ENCODE peak calls at places on chromosomes 12 and 14, in five cellular contexts. One of them, this sample, is unnamed.

GRCh38 chr14:70881549-70882174 is 25.6 kb upstream of the PCNX1 start:
- DNase-seq in ascending aorta: no peak
- DNase-seq in hepatocyte: no peak
- DNase-seq in activated B cell treated with CpG ODN at 0.5 μM for 24 hours: no peak
- DNase-seq in fibroblast of lung: no peak
- DNase-seq in this sample: no peak

GRCh38 chr12:131896080-131896810 is 1.8 kb downstream of the ULK1 start:
- DNase-seq in ascending aorta: peak; percentile 84
- DNase-seq in hepatocyte: peak; percentile 94
- DNase-seq in activated B cell treated with CpG ODN at 0.5 μM for 24 hours: peak; percentile 68
- DNase-seq in fibroblast of lung: peak; percentile 88
- DNase-seq in this sample: peak; percentile 66

GRCh38 chr14:70882771-70883492 is 24.3 kb upstream of the PCNX1 start:
- DNase-seq in ascending aorta: no peak
- DNase-seq in hepatocyte: no peak
- DNase-seq in activated B cell treated with CpG ODN at 0.5 μM for 24 hours: no peak
- DNase-seq in fibroblast of lung: peak; percentile 67
- DNase-seq in this sample: no peak

GRCh38 chr12:93361159-93361919 is 16.4 kb upstream of the NUDT4 start:
- DNase-seq in ascending aorta: peak; percentile 44
- DNase-seq in hepatocyte: no peak
- DNase-seq in activated B cell treated with CpG ODN at 0.5 μM for 24 hours: no peak
- DNase-seq in fibroblast of lung: peak; percentile 92
- DNase-seq in this sample: no peak

GRCh38 chr14:24367506-24368214 is at the start of gene NFATC4:
- DNase-seq in ascending aorta: peak; percentile 34
- DNase-seq in hepatocyte: peak; percentile 90
- DNase-seq in activated B cell treated with CpG ODN at 0.5 μM for 24 hours: no peak
- DNase-seq in fibroblast of lung: peak; percentile 92
- DNase-seq in this sample: peak; percentile 57

GRCh38 chr14:71659165-71659564 is 273.1 kb upstream of the RGS6 start:
- DNase-seq in ascending aorta: no peak
- DNase-seq in hepatocyte: no peak
- DNase-seq in activated B cell treated with CpG ODN at 0.5 μM for 24 hours: no peak
- DNase-seq in fibroblast of lung: peak; percentile 55
- DNase-seq in this sample: no peak

GRCh38 chr14:53855574-53855973 is 101.1 kb downstream of the BMP4 start:
- DNase-seq in ascending aorta: no peak
- DNase-seq in hepatocyte: no peak
- DNase-seq in activated B cell treated with CpG ODN at 0.5 μM for 24 hours: no peak
- DNase-seq in fibroblast of lung: no peak
- DNase-seq in this sample: no peak

GRCh38 chr14:102418169-102418852 is 55.6 kb downstream of the TECPR2 start:
- DNase-seq in ascending aorta: no peak
- DNase-seq in hepatocyte: no peak
- DNase-seq in activated B cell treated with CpG ODN at 0.5 μM for 24 hours: no peak
- DNase-seq in fibroblast of lung: no peak
- DNase-seq in this sample: no peak

GRCh38 chr12:118237053-118237665 is 101.2 kb downstream of the PEBP1 start:
- DNase-seq in ascending aorta: no peak
- DNase-seq in hepatocyte: no peak
- DNase-seq in activated B cell treated with CpG ODN at 0.5 μM for 24 hours: no peak
- DNase-seq in fibroblast of lung: no peak
- DNase-seq in this sample: no peak

GRCh38 chr12:76945867-76946266 is 67.0 kb upstream of the CSRP2 start:
- DNase-seq in ascending aorta: no peak
- DNase-seq in hepatocyte: no peak
- DNase-seq in activated B cell treated with CpG ODN at 0.5 μM for 24 hours: no peak
- DNase-seq in fibroblast of lung: peak; percentile 75
- DNase-seq in this sample: no peak

GRCh38 chr14:21846227-21846885 is 172.7 kb upstream of the OR4E1 start:
- DNase-seq in ascending aorta: no peak
- DNase-seq in hepatocyte: peak; percentile 28
- DNase-seq in activated B cell treated with CpG ODN at 0.5 μM for 24 hours: peak; percentile 18
- DNase-seq in fibroblast of lung: no peak
- DNase-seq in this sample: peak; percentile 49

GRCh38 chr14:39841088-39841487 is 408.9 kb upstream of the FBXO33 start:
- DNase-seq in ascending aorta: no peak
- DNase-seq in hepatocyte: no peak
- DNase-seq in activated B cell treated with CpG ODN at 0.5 μM for 24 hours: no peak
- DNase-seq in fibroblast of lung: peak; percentile 70
- DNase-seq in this sample: no peak

GRCh38 chr12:89343127-89343526 is 9.2 kb downstream of the DUSP6 start:
- DNase-seq in ascending aorta: no peak
- DNase-seq in hepatocyte: peak; percentile 16
- DNase-seq in activated B cell treated with CpG ODN at 0.5 μM for 24 hours: no peak
- DNase-seq in fibroblast of lung: peak; percentile 8
- DNase-seq in this sample: no peak

GRCh38 chr14:68627050-68627867 is 165.6 kb downstream of the ZFP36L1 start:
- DNase-seq in ascending aorta: no peak
- DNase-seq in hepatocyte: no peak
- DNase-seq in activated B cell treated with CpG ODN at 0.5 μM for 24 hours: no peak
- DNase-seq in fibroblast of lung: peak; percentile 62
- DNase-seq in this sample: no peak

GRCh38 chr12:11959117-11959823 is 111.5 kb upstream of the BCL2L14 start:
- DNase-seq in ascending aorta: no peak
- DNase-seq in hepatocyte: peak; percentile 15
- DNase-seq in activated B cell treated with CpG ODN at 0.5 μM for 24 hours: no peak
- DNase-seq in fibroblast of lung: peak; percentile 48
- DNase-seq in this sample: no peak

GRCh38 chr12:11954181-11954580 is 116.6 kb upstream of the BCL2L14 start:
- DNase-seq in ascending aorta: no peak
- DNase-seq in hepatocyte: no peak
- DNase-seq in activated B cell treated with CpG ODN at 0.5 μM for 24 hours: no peak
- DNase-seq in fibroblast of lung: no peak
- DNase-seq in this sample: no peak

GRCh38 chr12:11961686-11962085 is 109.1 kb upstream of the BCL2L14 start:
- DNase-seq in ascending aorta: no peak
- DNase-seq in hepatocyte: no peak
- DNase-seq in activated B cell treated with CpG ODN at 0.5 μM for 24 hours: no peak
- DNase-seq in fibroblast of lung: no peak
- DNase-seq in this sample: no peak

GRCh38 chr12:11962795-11963347 is 107.9 kb upstream of the BCL2L14 start:
- DNase-seq in ascending aorta: no peak
- DNase-seq in hepatocyte: no peak
- DNase-seq in activated B cell treated with CpG ODN at 0.5 μM for 24 hours: no peak
- DNase-seq in fibroblast of lung: no peak
- DNase-seq in this sample: no peak

DNA sequence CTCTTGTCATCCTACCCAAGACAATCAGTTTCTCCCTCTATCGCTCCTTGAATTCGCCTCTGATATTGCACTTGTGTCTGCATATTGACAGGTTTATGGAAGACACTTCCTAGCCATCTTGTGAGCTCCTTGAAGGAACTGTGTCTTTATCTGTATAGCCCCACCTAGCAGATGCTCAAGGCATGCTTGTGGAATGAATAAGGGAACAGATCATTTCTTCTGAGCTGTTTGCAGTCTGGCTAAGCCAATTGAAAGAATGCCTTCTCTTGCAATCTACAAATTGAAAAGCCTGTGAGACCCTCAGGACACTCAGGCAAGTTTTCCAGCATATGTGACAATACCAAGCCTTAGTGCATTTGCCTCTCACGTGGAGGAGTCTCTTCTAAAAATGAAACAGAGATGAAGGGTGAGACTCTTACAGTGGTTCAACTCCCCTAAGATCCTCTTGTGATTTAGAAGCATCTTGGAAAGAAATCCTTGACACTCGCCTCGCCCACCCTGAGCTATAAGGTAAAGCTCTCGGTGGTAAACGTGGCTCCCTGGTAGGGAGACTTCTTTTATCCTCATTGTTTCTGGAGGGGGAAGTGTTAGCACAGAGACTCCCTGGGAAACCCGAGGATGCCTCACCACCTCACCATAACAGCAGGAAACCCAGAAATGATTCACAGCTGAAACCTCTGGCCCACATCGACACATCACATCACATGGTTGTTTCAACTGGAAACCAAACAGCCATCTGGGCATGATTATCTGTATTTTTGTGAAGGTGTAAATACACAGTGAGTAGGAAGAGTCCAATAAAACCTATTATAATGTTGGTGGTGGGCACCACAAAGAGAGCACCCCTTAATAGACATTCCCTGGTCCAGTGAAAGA is 112.3 kb upstream of the BCL2L14 start:
- DNase-seq in ascending aorta: no peak
- DNase-seq in hepatocyte: peak; percentile 16
- DNase-seq in activated B cell treated with CpG ODN at 0.5 μM for 24 hours: no peak
- DNase-seq in fibroblast of lung: peak; percentile 96
- DNase-seq in this sample: no peak
- TF ChIP-seq CTCF in ascending aorta: no peak
- TF ChIP-seq CTCF in hepatocyte: no peak
- TF ChIP-seq CTCF in activated B cell treated with CpG ODN at 0.5 μM for 24 hours: no peak
- TF ChIP-seq CTCF in fibroblast of lung: no peak
- TF ChIP-seq CTCF in this sample: no peak

GRCh38 chr12:99918003-99918402 is 66.7 kb downstream of the ANKS1B start:
- DNase-seq in ascending aorta: no peak
- DNase-seq in hepatocyte: no peak
- DNase-seq in activated B cell treated with CpG ODN at 0.5 μM for 24 hours: no peak
- DNase-seq in fibroblast of lung: no peak
- DNase-seq in this sample: no peak

GRCh38 chr12:99915251-99916082 is 69.3 kb downstream of the ANKS1B start:
- DNase-seq in ascending aorta: no peak
- DNase-seq in hepatocyte: no peak
- DNase-seq in activated B cell treated with CpG ODN at 0.5 μM for 24 hours: no peak
- DNase-seq in fibroblast of lung: peak; percentile 76
- DNase-seq in this sample: no peak

GRCh38 chr12:99916555-99916954 is 68.2 kb downstream of the ANKS1B start:
- DNase-seq in ascending aorta: no peak
- DNase-seq in hepatocyte: no peak
- DNase-seq in activated B cell treated with CpG ODN at 0.5 μM for 24 hours: no peak
- DNase-seq in fibroblast of lung: peak; percentile 4
- DNase-seq in this sample: no peak

DNA sequence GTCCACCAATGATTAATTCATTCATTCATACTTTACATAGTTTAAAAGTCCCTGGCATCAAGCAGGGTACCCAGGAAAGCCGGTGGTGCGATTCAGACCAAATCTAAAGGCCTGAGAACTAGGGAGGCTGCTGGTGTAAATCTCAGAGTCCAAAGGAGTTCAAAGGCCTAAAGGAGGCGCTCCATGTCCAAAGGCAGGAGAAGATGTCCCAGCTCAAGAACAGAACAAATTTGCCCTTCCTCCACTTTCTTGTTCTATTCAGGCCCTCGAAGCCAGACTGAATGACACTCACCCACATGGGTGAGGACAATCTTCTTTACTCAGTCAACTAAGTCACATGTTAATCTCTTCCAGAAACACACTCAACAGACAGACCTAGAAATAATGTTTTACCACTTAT is 64.2 kb downstream of the ANKS1B start:
- DNase-seq in ascending aorta: no peak
- DNase-seq in hepatocyte: no peak
- DNase-seq in activated B cell treated with CpG ODN at 0.5 μM for 24 hours: no peak
- DNase-seq in fibroblast of lung: no peak
- DNase-seq in this sample: no peak
- TF ChIP-seq CTCF in ascending aorta: no peak
- TF ChIP-seq CTCF in hepatocyte: no peak
- TF ChIP-seq CTCF in activated B cell treated with CpG ODN at 0.5 μM for 24 hours: no peak
- TF ChIP-seq CTCF in fibroblast of lung: no peak
- TF ChIP-seq CTCF in this sample: no peak

GRCh38 chr12:115898670-115899069 is 378.8 kb downstream of the MED13L start:
- DNase-seq in ascending aorta: no peak
- DNase-seq in hepatocyte: no peak
- DNase-seq in activated B cell treated with CpG ODN at 0.5 μM for 24 hours: no peak
- DNase-seq in fibroblast of lung: no peak
- DNase-seq in this sample: no peak
- TF ChIP-seq CTCF in ascending aorta: no peak
- TF ChIP-seq CTCF in hepatocyte: peak; percentile 12
- TF ChIP-seq CTCF in activated B cell treated with CpG ODN at 0.5 μM for 24 hours: no peak
- TF ChIP-seq CTCF in fibroblast of lung: no peak
- TF ChIP-seq CTCF in this sample: no peak

GRCh38 chr12:81992461-81992860 is 233.3 kb upstream of the PPFIA2 start:
- DNase-seq in ascending aorta: no peak
- DNase-seq in hepatocyte: peak; percentile 26
- DNase-seq in activated B cell treated with CpG ODN at 0.5 μM for 24 hours: no peak
- DNase-seq in fibroblast of lung: peak; percentile 23
- DNase-seq in this sample: no peak
- TF ChIP-seq CTCF in ascending aorta: peak; percentile 43
- TF ChIP-seq CTCF in hepatocyte: peak; percentile 18
- TF ChIP-seq CTCF in activated B cell treated with CpG ODN at 0.5 μM for 24 hours: no peak
- TF ChIP-seq CTCF in fibroblast of lung: no peak
- TF ChIP-seq CTCF in this sample: peak; percentile 41

DNA sequence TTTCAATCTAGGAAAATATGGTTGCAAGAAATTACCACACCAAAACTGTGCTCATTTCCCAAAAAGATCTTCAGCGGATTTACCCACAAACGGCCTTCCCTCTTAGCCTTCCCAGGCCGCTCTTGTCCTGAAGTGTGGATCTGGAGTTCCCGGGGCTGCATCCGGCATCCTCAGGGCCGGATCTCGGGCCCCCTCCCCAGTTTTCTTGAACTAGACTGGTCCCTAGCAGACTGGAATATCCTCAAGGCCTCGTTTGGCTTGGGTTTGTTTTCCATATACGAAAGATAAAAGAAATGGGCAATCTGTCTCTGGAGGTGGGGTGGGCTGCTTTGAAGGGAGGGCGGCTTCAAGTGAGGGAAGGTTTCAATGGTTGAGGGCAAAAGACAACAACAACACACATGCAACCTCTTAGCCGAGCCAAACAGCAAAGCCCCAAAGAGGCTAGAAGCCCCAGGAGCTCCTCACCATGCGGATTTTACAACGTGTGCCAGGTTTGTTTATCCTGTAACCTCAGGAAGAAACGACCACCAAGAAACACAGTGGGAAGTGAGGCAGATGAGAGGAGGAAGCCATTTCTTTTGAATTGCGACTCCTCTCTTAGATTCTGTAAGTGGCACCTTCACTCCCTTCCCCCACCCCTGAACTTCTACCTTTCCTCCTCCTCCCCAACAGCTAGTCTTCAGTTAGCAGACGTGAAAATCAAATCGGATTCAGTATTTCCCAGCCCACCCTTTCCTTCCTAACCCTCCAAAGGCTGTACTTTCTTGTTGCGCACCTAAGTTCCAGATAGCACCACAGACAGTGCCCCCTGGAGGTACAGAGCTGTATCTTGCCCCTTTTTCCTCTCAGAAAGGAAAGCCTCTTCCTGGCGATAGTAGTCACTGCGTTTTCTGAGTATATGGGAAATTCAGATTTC is 2.6 kb downstream of the MYF6 start:
- DNase-seq in ascending aorta: no peak
- DNase-seq in hepatocyte: peak; percentile 19
- DNase-seq in activated B cell treated with CpG ODN at 0.5 μM for 24 hours: no peak
- DNase-seq in fibroblast of lung: no peak
- DNase-seq in this sample: no peak
- TF ChIP-seq CTCF in ascending aorta: no peak
- TF ChIP-seq CTCF in hepatocyte: peak; percentile 41
- TF ChIP-seq CTCF in activated B cell treated with CpG ODN at 0.5 μM for 24 hours: no peak
- TF ChIP-seq CTCF in fibroblast of lung: no peak
- TF ChIP-seq CTCF in this sample: peak; percentile 55

GRCh38 chr12:42296503-42297109 is 29.3 kb downstream of the ZCRB1 start:
- DNase-seq in ascending aorta: no peak
- DNase-seq in hepatocyte: no peak
- DNase-seq in activated B cell treated with CpG ODN at 0.5 μM for 24 hours: no peak
- DNase-seq in fibroblast of lung: no peak
- DNase-seq in this sample: no peak
- TF ChIP-seq CTCF in ascending aorta: no peak
- TF ChIP-seq CTCF in hepatocyte: peak; percentile 39
- TF ChIP-seq CTCF in activated B cell treated with CpG ODN at 0.5 μM for 24 hours: no peak
- TF ChIP-seq CTCF in fibroblast of lung: peak; percentile 27
- TF ChIP-seq CTCF in this sample: peak; percentile 56

This sample was measured in neural crest cell.